ENCODE peak calls at places on chromosomes 7 and 10, in nine cellular contexts. D is ELF-1; Z is CMK; Q is fibroblast of the aortic adventitia; Y is CD4-positive, CD25-positive, alpha-beta regulatory T cell; I is right lobe of liver; V is stimulated activated CD4-positive, alpha-beta T cell treated with anti-CD3 and anti-CD28 coated beads, Interleukin-2, amount 100 ng/mL, for 48 hours; X is foreskin melanocyte; B is anterior cingulate cortex. P is an unnamed sample.

GRCh38 chr10:28969413-28969812 is 292.1 kb downstream of the BAMBI start:
- DNase-seq in D (no peak), Z (no peak), Q (no peak), Y (no peak), I (no peak), V (no peak), X (no peak), B (no peak), P (no peak)

GRCh38 chr10:89390875-89391576 is 1.4 kb upstream of the IFIT1 start:
- DNase-seq in D (no peak), Z (no peak), Q (no peak), Y (no peak), I (no peak), V (no peak), X (no peak), B (no peak), P (no peak)

GRCh38 chr7:123929107-123929506 is 4.1 kb downstream of the SPAM1 start:
- DNase-seq in D (peak), Z (no peak), Q (no peak), Y (no peak), I (no peak), V (no peak), X (no peak), B (no peak), P (no peak)

GRCh38 chr10:79382491-79382941 is 35.2 kb downstream of the PPIF start:
- DNase-seq in D (no peak), Z (no peak), Q (no peak), Y (no peak), I (peak), V (no peak), X (no peak), B (no peak), P (no peak)

GRCh38 chr10:78420946-78421732 is 387.5 kb downstream of the RPS24 start:
- DNase-seq in D (no peak), Z (no peak), Q (no peak), Y (no peak), I (no peak), V (no peak), X (no peak), B (no peak), P (no peak)

GRCh38 chr10:110818311-110819257 is 53.1 kb upstream of the PDCD4 start:
- DNase-seq in D (no peak), Z (no peak), Q (peak), Y (no peak), I (no peak), V (no peak), X (no peak), B (no peak), P (no peak)

GRCh38 chr10:61475449-61475873 is 22.3 kb upstream of the TMEM26 start:
- DNase-seq in D (no peak), Z (no peak), Q (peak), Y (no peak), I (no peak), V (no peak), X (peak), B (no peak), P (no peak)

GRCh38 chr10:71217266-71218045 is 5.1 kb downstream of the UNC5B start:
- DNase-seq in D (no peak), Z (no peak), Q (no peak), Y (no peak), I (no peak), V (no peak), X (no peak), B (peak), P (no peak)

GRCh38 chr7:26492816-26493215 is 201.2 kb downstream of the SNX10 start:
- DNase-seq in D (no peak), Z (no peak), Q (no peak), Y (no peak), I (no peak), V (no peak), X (no peak), B (no peak), P (no peak)

GRCh38 chr7:144452064-144452463 is 48.6 kb upstream of the NOBOX start:
- DNase-seq in D (no peak), Z (no peak), Q (no peak), Y (no peak), I (no peak), V (no peak), X (no peak), B (no peak), P (no peak)

GRCh38 chr7:92848441-92848840 is 12.1 kb upstream of the CDK6 start:
- DNase-seq in D (no peak), Z (no peak), Q (no peak), Y (no peak), I (no peak), V (no peak), X (no peak), B (no peak), P (no peak)

GRCh38 chr10:97647556-97647955 is 7.1 kb downstream of the PI4K2A start:
- DNase-seq in D (no peak), Z (no peak), Q (peak), Y (no peak), I (no peak), V (no peak), X (peak), B (no peak), P (no peak)

GRCh38 chr7:101936223-101936611 is 118.8 kb downstream of the CUX1 start:
- DNase-seq in D (no peak), Z (no peak), Q (no peak), Y (no peak), I (no peak), V (no peak), X (no peak), B (no peak), P (no peak)